ENCODE peak calls at places on chromosomes 16 and 17, in seven cellular contexts. One of them, this sample, is unnamed.

GRCh38 chr17:27438631-27439030 is 17.6 kb upstream of the KSR1 start:
- DNase-seq in neuronal stem cell: no peak
- DNase-seq in IMR-90: no peak
- DNase-seq in H1: no peak
- DNase-seq in mesenchymal stem cell: no peak
- DNase-seq in mesendoderm: no peak
- DNase-seq in H9: no peak
- DNase-seq in this sample: no peak

GRCh38 chr17:6392609-6393367 is 42.1 kb downstream of the AIPL1 start:
- DNase-seq in mesendoderm: no peak
- DNase-seq in neuronal stem cell: no peak
- DNase-seq in H1: no peak
- DNase-seq in H9: no peak
- DNase-seq in IMR-90: no peak
- DNase-seq in mesenchymal stem cell: no peak
- DNase-seq in this sample: no peak

GRCh38 chr16:88387941-88388627 is 5.3 kb downstream of the ZNF469 start:
- DNase-seq in IMR-90: peak; percentile 51
- DNase-seq in H1: no peak
- DNase-seq in mesendoderm: no peak
- DNase-seq in H9: no peak
- DNase-seq in mesenchymal stem cell: no peak
- DNase-seq in neuronal stem cell: no peak
- DNase-seq in this sample: peak; percentile 37

GRCh38 chr17:62680541-62681052 is 53.1 kb downstream of the MRC2 start:
- DNase-seq in mesenchymal stem cell: no peak
- DNase-seq in mesendoderm: no peak
- DNase-seq in H9: peak; percentile 50
- DNase-seq in H1: no peak
- DNase-seq in neuronal stem cell: no peak
- DNase-seq in IMR-90: no peak
- DNase-seq in this sample: no peak

GRCh38 chr17:76644995-76645394 is 1.4 kb upstream of the ST6GALNAC1 start:
- DNase-seq in neuronal stem cell: no peak
- DNase-seq in H9: no peak
- DNase-seq in H1: no peak
- DNase-seq in mesendoderm: no peak
- DNase-seq in mesenchymal stem cell: no peak
- DNase-seq in IMR-90: no peak
- DNase-seq in this sample: no peak

GRCh38 chr16:83835972-83836566 is 28.3 kb downstream of the HSBP1 start:
- DNase-seq in mesendoderm: no peak
- DNase-seq in IMR-90: peak; percentile 86
- DNase-seq in H1: no peak
- DNase-seq in H9: no peak
- DNase-seq in mesenchymal stem cell: peak; percentile 83
- DNase-seq in neuronal stem cell: no peak
- DNase-seq in this sample: no peak

GRCh38 chr17:32265192-32265895 is at the start of gene RHBDL3:
- DNase-seq in mesendoderm: peak; percentile 42
- DNase-seq in H1: no peak
- DNase-seq in neuronal stem cell: no peak
- DNase-seq in H9: no peak
- DNase-seq in IMR-90: no peak
- DNase-seq in mesenchymal stem cell: no peak
- DNase-seq in this sample: no peak

GRCh38 chr17:18910881-18911280 is 41.1 kb upstream of the SLC5A10 start:
- DNase-seq in H9: no peak
- DNase-seq in H1: no peak
- DNase-seq in mesendoderm: no peak
- DNase-seq in neuronal stem cell: no peak
- DNase-seq in mesenchymal stem cell: no peak
- DNase-seq in IMR-90: no peak
- DNase-seq in this sample: peak; percentile 93

GRCh38 chr17:72602517-72603345 is 481.9 kb downstream of the SOX9 start:
- DNase-seq in neuronal stem cell: peak; percentile 39
- DNase-seq in mesendoderm: peak; percentile 82
- DNase-seq in mesenchymal stem cell: no peak
- DNase-seq in IMR-90: peak; percentile 73
- DNase-seq in H1: peak; percentile 38
- DNase-seq in H9: peak; percentile 87
- DNase-seq in this sample: peak; percentile 13

GRCh38 chr17:50818266-50818665 is 17.1 kb upstream of the WFIKKN2 start:
- DNase-seq in H1: no peak
- DNase-seq in IMR-90: no peak
- DNase-seq in H9: no peak
- DNase-seq in mesenchymal stem cell: no peak
- DNase-seq in mesendoderm: no peak
- DNase-seq in neuronal stem cell: no peak
- DNase-seq in this sample: no peak

GRCh38 chr16:57146735-57147134 is 39.1 kb downstream of the PSME3IP1 start:
- DNase-seq in IMR-90: no peak
- DNase-seq in neuronal stem cell: no peak
- DNase-seq in mesendoderm: peak; percentile 72
- DNase-seq in H9: peak; percentile 74
- DNase-seq in mesenchymal stem cell: peak; percentile 11
- DNase-seq in H1: no peak
- DNase-seq in this sample: no peak

GRCh38 chr17:47733047-47733413 is at the start of gene TBX21:
- DNase-seq in IMR-90: no peak
- DNase-seq in mesendoderm: peak; percentile 91
- DNase-seq in H9: peak; percentile 89
- DNase-seq in H1: no peak
- DNase-seq in mesenchymal stem cell: peak; percentile 37
- DNase-seq in neuronal stem cell: peak; percentile 76
- DNase-seq in this sample: peak; percentile 29

GRCh38 chr16:8885674-8886592 is 3.8 kb downstream of the LITAFD start:
- DNase-seq in neuronal stem cell: no peak
- DNase-seq in IMR-90: peak; percentile 51
- DNase-seq in mesenchymal stem cell: peak; percentile 59
- DNase-seq in mesendoderm: peak; percentile 50
- DNase-seq in H1: no peak
- DNase-seq in H9: no peak
- DNase-seq in this sample: no peak

GRCh38 chr16:80583466-80583865 is 42.7 kb downstream of the DYNLRB2 start:
- DNase-seq in IMR-90: peak; percentile 59
- DNase-seq in mesenchymal stem cell: no peak
- DNase-seq in mesendoderm: no peak
- DNase-seq in H9: no peak
- DNase-seq in neuronal stem cell: no peak
- DNase-seq in H1: no peak
- DNase-seq in this sample: peak; percentile 39

GRCh38 chr17:74431568-74432483 is at the start of gene GPRC5C:
- DNase-seq in IMR-90: no peak
- DNase-seq in H1: peak; percentile 63
- DNase-seq in mesenchymal stem cell: peak; percentile 57
- DNase-seq in H9: peak; percentile 91
- DNase-seq in neuronal stem cell: peak; percentile 62
- DNase-seq in mesendoderm: peak; percentile 90
- DNase-seq in this sample: peak; percentile 42

GRCh38 chr17:32914181-32914580 is 13.8 kb upstream of the TMEM98 start:
- DNase-seq in mesenchymal stem cell: no peak
- DNase-seq in mesendoderm: no peak
- DNase-seq in IMR-90: no peak
- DNase-seq in H1: no peak
- DNase-seq in H9: no peak
- DNase-seq in neuronal stem cell: no peak
- DNase-seq in this sample: no peak

DNA sequence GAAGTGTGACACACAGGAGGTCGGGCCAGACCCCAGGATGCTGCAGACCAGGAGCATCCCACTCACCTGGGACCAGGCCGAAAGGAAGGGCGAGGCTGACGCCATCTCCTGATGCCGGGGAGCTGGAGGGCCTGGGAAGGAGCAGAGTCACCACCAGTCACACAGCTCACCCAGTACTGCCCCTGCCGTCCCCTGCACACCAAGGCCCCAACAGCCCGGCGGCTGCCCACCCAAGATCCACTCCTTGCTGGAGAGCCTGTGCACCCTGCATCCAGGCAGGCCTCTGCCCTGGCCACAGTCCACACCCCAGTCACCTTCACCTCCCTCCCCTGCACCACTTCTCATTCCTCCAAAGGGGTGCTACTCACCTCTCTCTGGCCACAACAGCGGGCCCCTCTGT is 4.8 kb downstream of the ZNF500 start:
- DNase-seq in H9: no peak
- DNase-seq in mesendoderm: no peak
- DNase-seq in H1: no peak
- DNase-seq in neuronal stem cell: no peak
- DNase-seq in mesenchymal stem cell: no peak
- DNase-seq in IMR-90: no peak
- DNase-seq in this sample: no peak
- H3K4me2 ChIP-seq in H9: no peak overlapping the region
- H3K4me2 ChIP-seq in mesendoderm: no peak overlapping the region
- H3K4me2 ChIP-seq in H1: no peak overlapping the region
- H3K4me2 ChIP-seq in neuronal stem cell: no peak overlapping the region
- H3K4me2 ChIP-seq in mesenchymal stem cell: no peak overlapping the region
- H3K4me2 ChIP-seq in IMR-90: no peak overlapping the region
- H3K4me2 ChIP-seq in this sample: no peak overlapping the region

DNA sequence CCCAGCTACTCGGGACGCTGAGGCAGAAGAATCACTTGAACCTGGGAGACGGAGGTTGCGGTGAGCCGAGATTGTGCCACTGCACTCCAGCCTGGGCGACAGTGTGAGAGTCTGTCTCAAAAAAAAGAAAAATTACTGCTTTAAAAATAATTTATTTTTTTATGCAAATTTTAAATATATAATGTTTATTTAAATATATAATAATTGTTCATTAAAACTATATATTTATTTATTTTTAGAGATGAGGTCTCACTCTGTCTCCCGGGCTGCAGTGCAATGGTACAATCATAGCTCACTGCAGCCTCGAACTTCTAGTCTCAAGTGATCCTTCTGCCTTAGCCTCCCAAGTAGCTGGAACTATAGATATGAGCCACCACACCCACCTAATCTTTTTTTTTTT is 15.2 kb upstream of the DBNDD1 start:
- DNase-seq in H9: no peak
- DNase-seq in IMR-90: no peak
- DNase-seq in mesenchymal stem cell: no peak
- DNase-seq in H1: no peak
- DNase-seq in mesendoderm: no peak
- DNase-seq in neuronal stem cell: no peak
- DNase-seq in this sample: no peak
- H2BK5ac ChIP-seq in H9: no peak overlapping the region
- H2BK5ac ChIP-seq in IMR-90: no peak overlapping the region
- H2BK5ac ChIP-seq in mesenchymal stem cell: no peak overlapping the region
- H2BK5ac ChIP-seq in H1: no peak overlapping the region
- H2BK5ac ChIP-seq in mesendoderm: no peak overlapping the region
- H2BK5ac ChIP-seq in neuronal stem cell: no peak overlapping the region
- H2BK5ac ChIP-seq in this sample: no peak overlapping the region

DNA sequence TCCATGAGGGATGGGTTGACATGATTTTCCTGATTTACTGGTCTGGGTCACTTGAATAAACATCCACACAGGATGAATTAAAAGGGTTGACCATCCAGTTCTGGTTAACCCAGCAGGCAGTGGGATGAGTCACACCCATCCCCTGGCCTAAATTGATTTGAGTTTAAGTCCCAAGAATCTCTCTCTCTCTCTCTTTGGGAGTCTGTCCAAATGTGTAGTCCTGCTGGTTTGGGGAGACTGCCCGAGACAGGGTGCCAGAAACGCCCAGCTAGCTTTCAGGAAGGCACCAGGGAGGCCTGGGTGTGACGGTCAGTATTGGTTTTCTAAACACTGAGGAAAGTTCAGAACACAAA is 38.8 kb downstream of the SCPEP1 start:
- DNase-seq in neuronal stem cell: no peak
- DNase-seq in mesenchymal stem cell: peak; percentile 8
- DNase-seq in H9: no peak
- DNase-seq in H1: no peak
- DNase-seq in mesendoderm: peak; percentile 38
- DNase-seq in IMR-90: peak; percentile 34
- DNase-seq in this sample: peak; percentile 48
- H2BK120ac ChIP-seq in neuronal stem cell: no peak overlapping the region
- H2BK120ac ChIP-seq in mesenchymal stem cell: no peak overlapping the region
- H2BK120ac ChIP-seq in H9: no peak overlapping the region
- H2BK120ac ChIP-seq in H1: peak overlapping the region; percentile 94
- H2BK120ac ChIP-seq in mesendoderm: no peak overlapping the region
- H2BK120ac ChIP-seq in IMR-90: no peak overlapping the region
- H2BK120ac ChIP-seq in this sample: no peak overlapping the region

DNA sequence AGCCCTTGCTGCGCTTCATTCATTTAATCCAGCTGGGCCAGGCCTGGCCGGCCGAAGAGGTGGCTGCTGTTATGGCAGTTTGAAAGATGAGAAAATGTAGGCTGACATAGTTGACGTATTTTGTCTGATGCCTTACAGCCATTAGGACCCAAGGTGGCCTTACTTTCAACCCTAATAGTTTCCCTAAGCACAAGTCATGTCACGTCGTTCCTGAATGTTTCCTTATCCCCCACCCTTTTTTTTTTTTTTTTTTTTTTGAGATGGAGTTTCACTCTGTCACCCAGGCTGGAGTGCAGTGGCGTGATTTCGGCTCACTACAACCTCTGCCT is 307 bp upstream of the GOT2 start:
- DNase-seq in H1: no peak
- DNase-seq in mesendoderm: no peak
- DNase-seq in H9: no peak
- DNase-seq in mesenchymal stem cell: no peak
- DNase-seq in IMR-90: no peak
- DNase-seq in neuronal stem cell: no peak
- DNase-seq in this sample: no peak
- H3K4me2 ChIP-seq in H1: peak overlapping the region; percentile 57
- H3K4me2 ChIP-seq in mesendoderm: no peak overlapping the region
- H3K4me2 ChIP-seq in H9: peak overlapping the region; percentile 47
- H3K4me2 ChIP-seq in mesenchymal stem cell: peak overlapping the region; percentile 59
- H3K4me2 ChIP-seq in IMR-90: peak overlapping the region; percentile 96
- H3K4me2 ChIP-seq in neuronal stem cell: no peak overlapping the region
- H3K4me2 ChIP-seq in this sample: peak overlapping the region; percentile 47

DNA sequence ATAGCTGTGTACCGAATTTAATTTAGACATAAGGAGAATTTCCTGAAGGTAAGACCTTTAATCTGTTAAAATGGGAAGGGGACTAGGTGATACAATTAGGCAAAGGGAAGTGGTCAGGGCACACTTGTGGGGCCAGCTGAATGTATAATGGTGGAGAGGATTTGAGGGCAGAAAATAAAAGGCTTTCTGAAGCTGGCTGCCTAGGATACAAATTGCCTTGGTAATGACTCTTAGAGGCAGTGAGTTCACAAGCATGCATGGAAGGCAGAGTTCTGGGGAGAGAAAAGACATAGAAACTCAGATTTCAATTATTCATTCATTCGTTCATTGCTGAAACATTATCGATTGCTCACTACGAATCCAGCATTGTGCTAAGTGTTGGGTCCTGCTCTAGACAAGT is 12.4 kb upstream of the NFAT5 start:
- DNase-seq in H1: no peak
- DNase-seq in neuronal stem cell: no peak
- DNase-seq in mesendoderm: no peak
- DNase-seq in IMR-90: no peak
- DNase-seq in H9: no peak
- DNase-seq in mesenchymal stem cell: no peak
- DNase-seq in this sample: no peak
- H2BK5ac ChIP-seq in H1: no peak overlapping the region
- H2BK5ac ChIP-seq in neuronal stem cell: no peak overlapping the region
- H2BK5ac ChIP-seq in mesendoderm: no peak overlapping the region
- H2BK5ac ChIP-seq in IMR-90: no peak overlapping the region
- H2BK5ac ChIP-seq in H9: no peak overlapping the region
- H2BK5ac ChIP-seq in mesenchymal stem cell: no peak overlapping the region
- H2BK5ac ChIP-seq in this sample: no peak overlapping the region

GRCh38 chr16:25605381-25605780 is 86.4 kb upstream of the HS3ST4 start:
- DNase-seq in H9: no peak
- DNase-seq in H1: no peak
- DNase-seq in neuronal stem cell: no peak
- DNase-seq in mesendoderm: peak; percentile 73
- DNase-seq in IMR-90: no peak
- DNase-seq in mesenchymal stem cell: no peak
- DNase-seq in this sample: no peak
- H2BK120ac ChIP-seq in H9: no peak overlapping the region
- H2BK120ac ChIP-seq in H1: no peak overlapping the region
- H2BK120ac ChIP-seq in neuronal stem cell: no peak overlapping the region
- H2BK120ac ChIP-seq in mesendoderm: no peak overlapping the region
- H2BK120ac ChIP-seq in IMR-90: no peak overlapping the region
- H2BK120ac ChIP-seq in mesenchymal stem cell: no peak overlapping the region
- H2BK120ac ChIP-seq in this sample: no peak overlapping the region